ENCODE peak calls at places on chromosomes 11 and 22, in eight cellular contexts. One of them, this sample, is unnamed. For H3K4me1 and H3K27me3, the result is how much of the 10 kb centered on the place peaks cover.

GRCh38 chr11:69771466-69771865 is 3.7 kb downstream of the FGF4 start:
- DNase-seq in uterus: no peak
- DNase-seq in aorta: no peak
- DNase-seq in heart right ventricle: no peak
- DNase-seq in PC-9: no peak
- DNase-seq in SJSA1: no peak
- DNase-seq in IMR-90: no peak
- DNase-seq in CD4-positive, CD25-positive, alpha-beta regulatory T cell: no peak
- DNase-seq in this sample: no peak

GRCh38 chr11:38046571-38047135 is 1448.6 kb upstream of the RAG2 start:
- DNase-seq in uterus: no peak
- DNase-seq in aorta: no peak
- DNase-seq in heart right ventricle: no peak
- DNase-seq in PC-9: no peak
- DNase-seq in SJSA1: no peak
- DNase-seq in IMR-90: no peak
- DNase-seq in CD4-positive, CD25-positive, alpha-beta regulatory T cell: no peak
- DNase-seq in this sample: no peak

GRCh38 chr11:36948445-36949171 is 350.6 kb upstream of the RAG2 start:
- DNase-seq in uterus: no peak
- DNase-seq in aorta: no peak
- DNase-seq in heart right ventricle: no peak
- DNase-seq in PC-9: no peak
- DNase-seq in SJSA1: no peak
- DNase-seq in IMR-90: no peak
- DNase-seq in CD4-positive, CD25-positive, alpha-beta regulatory T cell: no peak
- DNase-seq in this sample: no peak

GRCh38 chr11:47186937-47187681 is 875 bp upstream of the PACSIN3 start:
- DNase-seq in uterus: peak
- DNase-seq in aorta: peak
- DNase-seq in heart right ventricle: peak
- DNase-seq in PC-9: peak
- DNase-seq in SJSA1: no peak
- DNase-seq in IMR-90: peak
- DNase-seq in CD4-positive, CD25-positive, alpha-beta regulatory T cell: peak
- DNase-seq in this sample: peak

GRCh38 chr22:37639771-37640590 is 512 bp downstream of the SH3BP1 start:
- DNase-seq in uterus: no peak
- DNase-seq in aorta: no peak
- DNase-seq in heart right ventricle: no peak
- DNase-seq in PC-9: no peak
- DNase-seq in SJSA1: no peak
- DNase-seq in IMR-90: no peak
- DNase-seq in CD4-positive, CD25-positive, alpha-beta regulatory T cell: no peak
- DNase-seq in this sample: no peak

GRCh38 chr11:11192541-11192940 is 160.5 kb downstream of the CSNK2A3 start:
- DNase-seq in uterus: no peak
- DNase-seq in aorta: no peak
- DNase-seq in heart right ventricle: no peak
- DNase-seq in PC-9: no peak
- DNase-seq in SJSA1: no peak
- DNase-seq in IMR-90: no peak
- DNase-seq in CD4-positive, CD25-positive, alpha-beta regulatory T cell: no peak
- DNase-seq in this sample: no peak

GRCh38 chr11:74683279-74683871 is 47.9 kb downstream of the CHRDL2 start:
- DNase-seq in uterus: peak
- DNase-seq in aorta: peak
- DNase-seq in heart right ventricle: peak
- DNase-seq in PC-9: no peak
- DNase-seq in SJSA1: no peak
- DNase-seq in IMR-90: no peak
- DNase-seq in CD4-positive, CD25-positive, alpha-beta regulatory T cell: no peak
- DNase-seq in this sample: no peak

GRCh38 chr11:1473011-1473628 is 13.5 kb downstream of the MOB2 start:
- DNase-seq in uterus: peak
- DNase-seq in aorta: peak
- DNase-seq in heart right ventricle: no peak
- DNase-seq in PC-9: no peak
- DNase-seq in SJSA1: no peak
- DNase-seq in IMR-90: no peak
- DNase-seq in CD4-positive, CD25-positive, alpha-beta regulatory T cell: no peak
- DNase-seq in this sample: no peak

GRCh38 chr11:28976012-28976800 is 868.0 kb downstream of the METTL15 start:
- DNase-seq in uterus: no peak
- DNase-seq in aorta: no peak
- DNase-seq in heart right ventricle: no peak
- DNase-seq in PC-9: no peak
- DNase-seq in SJSA1: no peak
- DNase-seq in IMR-90: no peak
- DNase-seq in CD4-positive, CD25-positive, alpha-beta regulatory T cell: no peak
- DNase-seq in this sample: no peak

GRCh38 chr11:67699521-67699920 is 25.1 kb upstream of the ALDH3B2 start:
- DNase-seq in uterus: no peak
- DNase-seq in aorta: no peak
- DNase-seq in heart right ventricle: no peak
- DNase-seq in PC-9: no peak
- DNase-seq in SJSA1: peak
- DNase-seq in IMR-90: peak
- DNase-seq in CD4-positive, CD25-positive, alpha-beta regulatory T cell: no peak
- DNase-seq in this sample: no peak

GRCh38 chr22:47715866-47716578 is 953.6 kb downstream of the TBC1D22A start:
- DNase-seq in uterus: no peak
- DNase-seq in aorta: no peak
- DNase-seq in heart right ventricle: no peak
- DNase-seq in PC-9: no peak
- DNase-seq in SJSA1: no peak
- DNase-seq in IMR-90: no peak
- DNase-seq in CD4-positive, CD25-positive, alpha-beta regulatory T cell: no peak
- DNase-seq in this sample: no peak

GRCh38 chr11:111631034-111631665 is 28.9 kb downstream of the SIK2 start:
- DNase-seq in uterus: no peak
- DNase-seq in aorta: no peak
- DNase-seq in heart right ventricle: no peak
- DNase-seq in PC-9: no peak
- DNase-seq in SJSA1: no peak
- DNase-seq in IMR-90: peak
- DNase-seq in CD4-positive, CD25-positive, alpha-beta regulatory T cell: no peak
- DNase-seq in this sample: no peak

GRCh38 chr22:29693151-29693550 is 26.7 kb upstream of the CABP7 start:
- DNase-seq in uterus: no peak
- DNase-seq in aorta: no peak
- DNase-seq in heart right ventricle: no peak
- DNase-seq in PC-9: no peak
- DNase-seq in SJSA1: no peak
- DNase-seq in IMR-90: no peak
- DNase-seq in CD4-positive, CD25-positive, alpha-beta regulatory T cell: no peak
- DNase-seq in this sample: no peak

GRCh38 chr11:47259178-47259977 is 1.6 kb downstream of the NR1H3 start:
- DNase-seq in uterus: no peak
- DNase-seq in aorta: peak
- DNase-seq in heart right ventricle: no peak
- DNase-seq in PC-9: peak
- DNase-seq in SJSA1: no peak
- DNase-seq in IMR-90: peak
- DNase-seq in CD4-positive, CD25-positive, alpha-beta regulatory T cell: no peak
- DNase-seq in this sample: no peak

GRCh38 chr11:80473562-80473961 is 1032.7 kb upstream of the TENM4 start:
- DNase-seq in uterus: no peak
- DNase-seq in aorta: no peak
- DNase-seq in heart right ventricle: no peak
- DNase-seq in PC-9: no peak
- DNase-seq in SJSA1: no peak
- DNase-seq in IMR-90: no peak
- DNase-seq in CD4-positive, CD25-positive, alpha-beta regulatory T cell: no peak
- DNase-seq in this sample: no peak

GRCh38 chr11:92224394-92225205 is at the start of gene FAT3:
- DNase-seq in uterus: peak
- DNase-seq in aorta: peak
- DNase-seq in heart right ventricle: peak
- DNase-seq in PC-9: no peak
- DNase-seq in SJSA1: peak
- DNase-seq in IMR-90: peak
- DNase-seq in CD4-positive, CD25-positive, alpha-beta regulatory T cell: no peak
- DNase-seq in this sample: no peak

GRCh38 chr11:117535201-117535869 is 207.7 kb downstream of the CEP164 start:
- DNase-seq in uterus: peak
- DNase-seq in aorta: peak
- DNase-seq in heart right ventricle: peak
- DNase-seq in PC-9: no peak
- DNase-seq in SJSA1: no peak
- DNase-seq in IMR-90: no peak
- DNase-seq in CD4-positive, CD25-positive, alpha-beta regulatory T cell: no peak
- DNase-seq in this sample: no peak

DNA sequence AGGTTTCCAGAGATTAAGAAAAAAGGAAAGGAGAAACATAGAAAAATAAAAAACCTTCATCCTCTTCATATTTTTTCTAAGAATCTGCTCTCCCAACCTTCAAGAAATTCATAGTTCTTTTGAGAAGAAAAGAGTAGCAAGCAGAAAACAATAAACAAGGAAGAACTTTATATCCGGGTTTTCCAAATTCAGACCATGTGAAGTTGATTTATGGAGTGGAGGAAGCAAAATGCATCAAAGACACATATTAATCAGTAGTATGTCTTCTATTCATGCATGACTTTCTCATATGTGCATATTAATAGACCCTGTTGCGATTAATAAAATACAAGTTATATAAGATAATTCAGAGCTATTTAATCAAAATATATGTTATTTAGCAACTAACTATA is 20.5 kb upstream of the CTSC start:
- DNase-seq in uterus: no peak
- DNase-seq in aorta: no peak
- DNase-seq in heart right ventricle: no peak
- DNase-seq in PC-9: no peak
- DNase-seq in SJSA1: no peak
- DNase-seq in IMR-90: no peak
- DNase-seq in CD4-positive, CD25-positive, alpha-beta regulatory T cell: no peak
- DNase-seq in this sample: no peak
- H3K4me1 ChIP-seq in uterus: under half
- H3K4me1 ChIP-seq in aorta: under half
- H3K4me1 ChIP-seq in heart right ventricle: under half
- H3K4me1 ChIP-seq in PC-9: under half
- H3K4me1 ChIP-seq in SJSA1: under half
- H3K4me1 ChIP-seq in IMR-90: under half
- H3K4me1 ChIP-seq in CD4-positive, CD25-positive, alpha-beta regulatory T cell: under half
- H3K4me1 ChIP-seq in this sample: under half

GRCh38 chr11:17987826-17988225 is 25.0 kb downstream of the SERGEF start:
- DNase-seq in uterus: no peak
- DNase-seq in aorta: no peak
- DNase-seq in heart right ventricle: no peak
- DNase-seq in PC-9: no peak
- DNase-seq in SJSA1: no peak
- DNase-seq in IMR-90: no peak
- DNase-seq in CD4-positive, CD25-positive, alpha-beta regulatory T cell: no peak
- DNase-seq in this sample: no peak
- H3K27me3 ChIP-seq in uterus: under half
- H3K27me3 ChIP-seq in aorta: under half
- H3K27me3 ChIP-seq in heart right ventricle: under half
- H3K27me3 ChIP-seq in PC-9: under half
- H3K27me3 ChIP-seq in SJSA1: under half
- H3K27me3 ChIP-seq in IMR-90: under half
- H3K27me3 ChIP-seq in CD4-positive, CD25-positive, alpha-beta regulatory T cell: under half
- H3K27me3 ChIP-seq in this sample: under half

GRCh38 chr11:128522063-128522942 is 65.1 kb downstream of the ETS1 start:
- DNase-seq in uterus: peak
- DNase-seq in aorta: peak
- DNase-seq in heart right ventricle: peak
- DNase-seq in PC-9: peak
- DNase-seq in SJSA1: peak
- DNase-seq in IMR-90: peak
- DNase-seq in CD4-positive, CD25-positive, alpha-beta regulatory T cell: peak
- DNase-seq in this sample: peak

GRCh38 chr11:128520886-128521696 is 66.3 kb downstream of the ETS1 start:
- DNase-seq in uterus: no peak
- DNase-seq in aorta: no peak
- DNase-seq in heart right ventricle: no peak
- DNase-seq in PC-9: no peak
- DNase-seq in SJSA1: no peak
- DNase-seq in IMR-90: no peak
- DNase-seq in CD4-positive, CD25-positive, alpha-beta regulatory T cell: no peak
- DNase-seq in this sample: no peak

GRCh38 chr11:128522943-128523518 is 64.3 kb downstream of the ETS1 start:
- DNase-seq in uterus: no peak
- DNase-seq in aorta: no peak
- DNase-seq in heart right ventricle: no peak
- DNase-seq in PC-9: no peak
- DNase-seq in SJSA1: no peak
- DNase-seq in IMR-90: no peak
- DNase-seq in CD4-positive, CD25-positive, alpha-beta regulatory T cell: peak
- DNase-seq in this sample: peak

GRCh38 chr11:128520206-128520885 is 67.0 kb downstream of the ETS1 start:
- DNase-seq in uterus: no peak
- DNase-seq in aorta: no peak
- DNase-seq in heart right ventricle: no peak
- DNase-seq in PC-9: no peak
- DNase-seq in SJSA1: no peak
- DNase-seq in IMR-90: no peak
- DNase-seq in CD4-positive, CD25-positive, alpha-beta regulatory T cell: no peak
- DNase-seq in this sample: peak

DNA sequence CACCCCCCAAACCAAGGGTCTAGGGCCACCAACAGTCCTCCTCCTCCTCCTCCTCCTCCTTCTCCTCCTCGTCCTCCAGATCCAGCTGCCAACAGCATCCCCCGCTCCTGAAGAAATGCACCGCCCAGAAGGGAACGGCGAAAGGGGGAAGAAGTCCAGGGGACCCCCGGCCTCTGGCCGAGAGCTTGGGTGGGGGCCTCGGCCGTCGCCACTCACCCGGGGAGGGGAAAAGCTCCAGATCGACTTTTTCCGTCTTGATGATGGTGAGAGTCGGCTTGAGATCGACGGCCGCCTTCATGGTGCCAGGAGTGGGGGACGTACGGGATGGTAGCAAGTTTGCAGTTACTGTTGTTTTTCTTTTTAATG is 65.7 kb downstream of the ETS1 start:
- DNase-seq in uterus: peak
- DNase-seq in aorta: no peak
- DNase-seq in heart right ventricle: peak
- DNase-seq in PC-9: no peak
- DNase-seq in SJSA1: no peak
- DNase-seq in IMR-90: no peak
- DNase-seq in CD4-positive, CD25-positive, alpha-beta regulatory T cell: no peak
- DNase-seq in this sample: no peak
- H3K4me3 ChIP-seq in uterus: peak
- H3K4me3 ChIP-seq in aorta: peak
- H3K4me3 ChIP-seq in heart right ventricle: peak
- H3K4me3 ChIP-seq in PC-9: peak
- H3K4me3 ChIP-seq in SJSA1: peak
- H3K4me3 ChIP-seq in IMR-90: peak
- H3K4me3 ChIP-seq in CD4-positive, CD25-positive, alpha-beta regulatory T cell: peak
- H3K4me3 ChIP-seq in this sample: peak

DNA sequence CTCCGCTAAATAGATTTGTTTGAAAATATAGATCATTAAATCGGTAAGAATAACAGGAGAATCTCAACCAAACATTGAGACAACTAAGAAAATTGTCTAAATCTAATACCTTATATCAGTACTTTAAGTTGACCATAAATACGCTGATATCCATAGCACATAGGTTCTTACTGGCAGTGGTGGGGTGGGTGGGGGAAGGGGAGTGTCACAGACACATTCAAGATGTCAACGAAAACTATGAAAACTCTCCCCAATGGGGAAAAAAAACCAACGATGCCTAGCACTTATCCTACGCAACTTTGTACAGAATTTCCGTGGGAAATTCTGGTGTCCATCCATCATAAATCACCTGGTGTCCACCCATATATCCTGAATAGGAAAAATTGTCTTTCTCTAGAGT is 6.2 kb downstream of the GRAP2 start:
- DNase-seq in uterus: no peak
- DNase-seq in aorta: no peak
- DNase-seq in heart right ventricle: no peak
- DNase-seq in PC-9: no peak
- DNase-seq in SJSA1: no peak
- DNase-seq in IMR-90: no peak
- DNase-seq in CD4-positive, CD25-positive, alpha-beta regulatory T cell: no peak
- DNase-seq in this sample: no peak
- H3K4me1 ChIP-seq in uterus: under half
- H3K4me1 ChIP-seq in aorta: under half
- H3K4me1 ChIP-seq in heart right ventricle: under half
- H3K4me1 ChIP-seq in PC-9: under half
- H3K4me1 ChIP-seq in SJSA1: under half
- H3K4me1 ChIP-seq in IMR-90: under half
- H3K4me1 ChIP-seq in CD4-positive, CD25-positive, alpha-beta regulatory T cell: half or more
- H3K4me1 ChIP-seq in this sample: half or more